ENCODE peak calls at places on chromosomes 2 and 18, in four cellular contexts. One of them, this sample, is unnamed.

GRCh38 chr18:79374408-79375171 is 21.1 kb upstream of the NFATC1 start:
- ATAC-seq in RWPE2: no peak
- ATAC-seq in A549: no peak
- ATAC-seq in upper lobe of left lung: no peak
- ATAC-seq in this sample: no peak

GRCh38 chr2:201996681-201997254 is 36.9 kb upstream of the FZD7 start:
- ATAC-seq in A549: no peak
- ATAC-seq in upper lobe of left lung: no peak
- ATAC-seq in RWPE2: peak
- ATAC-seq in this sample: peak

GRCh38 chr2:234450431-234451095 is 46.3 kb downstream of the ARL4C start:
- ATAC-seq in RWPE2: no peak
- ATAC-seq in A549: no peak
- ATAC-seq in upper lobe of left lung: no peak
- ATAC-seq in this sample: no peak

GRCh38 chr2:10620481-10620880 is 69.3 kb downstream of the NOL10 start:
- ATAC-seq in upper lobe of left lung: no peak
- ATAC-seq in RWPE2: peak
- ATAC-seq in A549: no peak
- ATAC-seq in this sample: peak

GRCh38 chr2:54546518-54546917 is 90.4 kb downstream of the SPTBN1 start:
- ATAC-seq in RWPE2: no peak
- ATAC-seq in A549: no peak
- ATAC-seq in upper lobe of left lung: no peak
- ATAC-seq in this sample: no peak

GRCh38 chr18:2199060-2199459 is 372.2 kb downstream of the METTL4 start:
- ATAC-seq in upper lobe of left lung: no peak
- ATAC-seq in RWPE2: no peak
- ATAC-seq in A549: no peak
- ATAC-seq in this sample: no peak

GRCh38 chr2:71833855-71834554 is 313.7 kb downstream of the CYP26B1 start:
- ATAC-seq in RWPE2: no peak
- ATAC-seq in upper lobe of left lung: peak
- ATAC-seq in A549: no peak
- ATAC-seq in this sample: no peak

GRCh38 chr2:231512222-231512621 is 18.0 kb downstream of the NMUR1 start:
- ATAC-seq in RWPE2: no peak
- ATAC-seq in upper lobe of left lung: no peak
- ATAC-seq in A549: no peak
- ATAC-seq in this sample: no peak

GRCh38 chr18:304887-305529 is 37.2 kb upstream of the THOC1 start:
- ATAC-seq in RWPE2: peak
- ATAC-seq in A549: peak
- ATAC-seq in upper lobe of left lung: peak
- ATAC-seq in this sample: peak

GRCh38 chr2:60485550-60485949 is 67.9 kb downstream of the BCL11A start:
- ATAC-seq in RWPE2: no peak
- ATAC-seq in upper lobe of left lung: no peak
- ATAC-seq in A549: no peak
- ATAC-seq in this sample: no peak

GRCh38 chr18:48851563-48851962 is 99.2 kb downstream of the SMAD7 start:
- ATAC-seq in RWPE2: no peak
- ATAC-seq in A549: no peak
- ATAC-seq in upper lobe of left lung: peak
- ATAC-seq in this sample: no peak

GRCh38 chr18:12880532-12880892 is 3.5 kb downstream of the PTPN2 start:
- ATAC-seq in A549: no peak
- ATAC-seq in RWPE2: no peak
- ATAC-seq in upper lobe of left lung: no peak
- ATAC-seq in this sample: no peak

GRCh38 chr2:127423476-127423840 is 5.2 kb downstream of the PROC start:
- ATAC-seq in A549: peak
- ATAC-seq in RWPE2: peak
- ATAC-seq in upper lobe of left lung: no peak
- ATAC-seq in this sample: peak

GRCh38 chr2:27489498-27490397 is at the start of gene IFT172:
- ATAC-seq in RWPE2: peak
- ATAC-seq in A549: peak
- ATAC-seq in upper lobe of left lung: peak
- ATAC-seq in this sample: peak

GRCh38 chr2:69054431-69054830 is 41.5 kb downstream of the ANTXR1 start:
- ATAC-seq in A549: no peak
- ATAC-seq in upper lobe of left lung: no peak
- ATAC-seq in RWPE2: no peak
- ATAC-seq in this sample: no peak